ENCODE peak calls at places on chromosome 18, in seven cellular contexts. Q is A549, L is K562, K is H1, T is HCT116, G is HepG2, O is GM12878. B is an unnamed sample.

GRCh38 chr18:6811816-6812215 is 82.3 kb downstream of the ARHGAP28 start:
- DNase-seq in K (no peak), L (no peak), T (no peak), G (no peak), O (no peak), Q (no peak), B (peak; percentile 35)

GRCh38 chr18:5817821-5818220 is 77.5 kb downstream of the TMEM200C start:
- DNase-seq in Q (no peak), K (no peak), O (no peak), G (no peak), L (no peak), T (no peak), B (no peak)

GRCh38 chr18:43587538-43588153 is 310.4 kb upstream of the SYT4 start:
- DNase-seq in T (no peak), L (peak; percentile 12), O (no peak), K (no peak), Q (no peak), G (peak; percentile 25), B (peak; percentile 41)

GRCh38 chr18:74898965-74899364 is 301.3 kb downstream of the ZNF407 start:
- DNase-seq in T (no peak), O (no peak), G (peak; percentile 6), Q (no peak), K (no peak), L (no peak), B (peak; percentile 68)

GRCh38 chr18:50509012-50509411 is 50.9 kb upstream of the MAPK4 start:
- DNase-seq in O (no peak), K (no peak), Q (no peak), L (no peak), G (no peak), T (no peak), B (no peak)

GRCh38 chr18:36633961-36634412 is 194.8 kb downstream of the TPGS2 start:
- DNase-seq in T (no peak), K (no peak), L (no peak), O (peak; percentile 44), G (no peak), Q (no peak), B (no peak)

GRCh38 chr18:6837904-6838303 is 108.4 kb downstream of the ARHGAP28 start:
- DNase-seq in O (no peak), K (no peak), T (no peak), G (no peak), Q (no peak), L (no peak), B (no peak)

GRCh38 chr18:35611518-35611917 is 30.0 kb downstream of the GALNT1 start:
- DNase-seq in T (no peak), G (no peak), K (no peak), O (no peak), Q (no peak), L (no peak), B (no peak)

GRCh38 chr18:7559709-7560319 is 7.3 kb upstream of the PTPRM start:
- DNase-seq in K (no peak), T (no peak), L (no peak), O (no peak), G (no peak), Q (no peak), B (no peak)

GRCh38 chr18:42807852-42808251 is 307.6 kb downstream of the RIT2 start:
- DNase-seq in K (no peak), O (no peak), Q (no peak), L (no peak), T (no peak), G (no peak), B (no peak)

GRCh38 chr18:79588636-79589481 is 90.7 kb upstream of the CTDP1 start:
- DNase-seq in K (peak; percentile 59), G (peak; percentile 47), L (no peak), Q (no peak), T (no peak), O (no peak), B (peak; percentile 87)

GRCh38 chr18:574456-575228 is 5.5 kb upstream of the CETN1 start:
- DNase-seq in G (no peak), Q (no peak), O (no peak), L (no peak), K (no peak), T (no peak), B (no peak)

GRCh38 chr18:2173464-2173863 is 397.8 kb downstream of the METTL4 start:
- DNase-seq in K (no peak), O (no peak), Q (no peak), L (peak; percentile 25), T (no peak), G (no peak), B (peak; percentile 48)

GRCh38 chr18:6884944-6885343 is 155.4 kb downstream of the ARHGAP28 start:
- DNase-seq in Q (no peak), G (no peak), O (no peak), K (no peak), T (no peak), L (peak; percentile 17), B (peak; percentile 33)

GRCh38 chr18:11668441-11669169 is 20.5 kb upstream of the GNAL start:
- DNase-seq in L (no peak), O (no peak), G (no peak), Q (no peak), K (no peak), T (no peak), B (no peak)
- TF ChIP-seq CEBPB in L (no peak), O (no peak), G (no peak), Q (no peak), K (no peak), T (no peak), B (no peak)

GRCh38 chr18:61908661-61909060 is 15.9 kb upstream of the RNF152 start:
- DNase-seq in T (no peak), K (no peak), G (no peak), L (no peak), Q (no peak), O (no peak), B (no peak)
- TF ChIP-seq CEBPB in T (no peak), K (no peak), G (no peak), L (no peak), Q (no peak), O (no peak), B (no peak)

GRCh38 chr18:3211236-3211992 is 8.4 kb downstream of the MYOM1 start:
- DNase-seq in G (peak; percentile 69), O (no peak), K (no peak), L (peak; percentile 43), T (no peak), Q (no peak), B (peak; percentile 6)

GRCh38 chr18:3205239-3205638 is 14.5 kb downstream of the MYOM1 start:
- DNase-seq in L (no peak), T (no peak), K (no peak), G (no peak), O (no peak), Q (no peak), B (no peak)

GRCh38 chr18:3212636-3213035 is 7.1 kb downstream of the MYOM1 start:
- DNase-seq in G (no peak), O (no peak), K (no peak), Q (no peak), L (no peak), T (no peak), B (no peak)

GRCh38 chr18:3209859-3210569 is 9.8 kb downstream of the MYOM1 start:
- DNase-seq in K (no peak), L (no peak), O (peak; percentile 20), T (no peak), G (no peak), Q (no peak), B (no peak)

DNA sequence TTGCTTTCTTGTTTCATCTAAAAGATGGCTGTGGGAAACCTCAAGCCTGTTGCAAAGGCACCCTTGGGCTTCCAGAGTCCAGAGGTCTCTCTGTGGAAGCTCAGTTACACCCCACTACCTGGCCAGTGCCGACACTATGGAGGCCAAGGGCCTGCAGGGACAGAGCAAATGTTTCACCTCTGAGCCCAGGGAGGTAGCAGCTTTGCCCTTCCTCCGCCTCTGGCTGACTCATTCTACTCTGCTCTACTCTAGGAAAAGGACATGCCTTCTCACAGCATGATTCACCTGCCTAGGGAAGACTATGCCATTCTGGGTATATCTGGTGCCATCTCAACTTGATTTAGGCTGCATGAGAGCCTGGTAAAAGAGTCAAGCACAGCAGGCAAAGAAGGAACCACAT is 12.2 kb downstream of the MYOM1 start:
- DNase-seq in G (peak; percentile 37), Q (peak; percentile 22), K (no peak), L (no peak), T (peak; percentile 22), O (no peak), B (peak; percentile 20)
- TF ChIP-seq CEBPB in G (no peak), Q (no peak), K (no peak), L (no peak), T (no peak), O (no peak), B (no peak)

DNA sequence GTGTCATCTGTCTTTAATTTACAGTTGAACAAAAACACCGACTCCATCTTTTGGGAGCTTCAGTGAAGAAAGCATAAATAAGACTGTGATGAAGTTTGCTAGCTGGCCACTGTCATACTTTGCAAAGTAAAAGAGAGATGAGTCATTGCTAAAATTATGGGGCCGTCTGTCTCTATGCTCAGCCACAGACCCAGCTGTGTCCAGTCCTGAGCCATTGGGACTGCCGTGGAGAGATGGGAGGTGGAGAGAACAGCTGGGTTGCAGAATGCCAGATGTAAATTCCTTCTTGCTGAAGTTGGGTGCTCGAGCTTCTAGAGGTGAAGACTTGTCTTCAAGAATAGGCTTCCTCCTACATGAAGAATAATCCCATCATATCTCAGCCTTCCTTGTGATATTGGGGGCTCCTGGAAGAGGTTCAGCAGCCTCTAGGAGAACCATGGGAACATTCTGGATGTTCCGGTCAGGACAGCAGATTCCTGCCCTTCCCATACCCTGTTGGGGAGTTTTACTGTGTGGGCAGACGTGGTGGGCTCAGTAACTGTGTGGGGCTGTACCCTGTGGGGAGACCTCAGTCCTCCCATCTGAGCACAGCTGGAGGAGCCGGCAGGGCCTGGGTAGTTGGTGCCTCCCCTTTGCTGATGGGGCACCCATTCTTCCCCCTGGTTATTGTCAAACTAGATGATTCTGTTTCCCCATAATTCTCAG is 71.1 kb downstream of the LDLRAD4 start:
- DNase-seq in L (no peak), Q (no peak), T (no peak), G (no peak), K (no peak), O (no peak), B (no peak)
- TF ChIP-seq CEBPB in L (no peak), Q (no peak), T (no peak), G (no peak), K (no peak), O (no peak), B (no peak)